ENCODE peak calls at places on chromosomes 4 and X, in five cellular contexts. One of them, this sample, is unnamed.
A peak's percentile ranks its signal among the peaks of the same experiment; 100 is the strongest.

GRCh38 chrX:67780694-67781109 is 236.9 kb downstream of the AR start:
- DNase-seq in CD8-positive, alpha-beta T cell: no peak
- DNase-seq in heart right ventricle: peak; percentile 58
- DNase-seq in foreskin fibroblast: peak; percentile 95
- DNase-seq in HFFc6: peak; percentile 97
- DNase-seq in this sample: peak; percentile 42

GRCh38 chr4:3009422-3009821 is 46.1 kb downstream of the GRK4 start:
- DNase-seq in CD8-positive, alpha-beta T cell: no peak
- DNase-seq in heart right ventricle: no peak
- DNase-seq in HFFc6: no peak
- DNase-seq in foreskin fibroblast: peak; percentile 70
- DNase-seq in this sample: no peak

GRCh38 chr4:1074077-1074476 is 39.3 kb downstream of the RNF212 start:
- DNase-seq in CD8-positive, alpha-beta T cell: no peak
- DNase-seq in HFFc6: no peak
- DNase-seq in foreskin fibroblast: no peak
- DNase-seq in heart right ventricle: no peak
- DNase-seq in this sample: no peak

GRCh38 chr4:99649208-99649607 is 8.4 kb downstream of the C4orf54 start:
- DNase-seq in HFFc6: no peak
- DNase-seq in heart right ventricle: no peak
- DNase-seq in foreskin fibroblast: no peak
- DNase-seq in CD8-positive, alpha-beta T cell: no peak
- DNase-seq in this sample: no peak

GRCh38 chr4:105859233-105859632 is 36.0 kb upstream of the NPNT start:
- DNase-seq in foreskin fibroblast: peak; percentile 68
- DNase-seq in heart right ventricle: no peak
- DNase-seq in HFFc6: peak; percentile 65
- DNase-seq in CD8-positive, alpha-beta T cell: no peak
- DNase-seq in this sample: peak; percentile 43

GRCh38 chr4:126364290-126364978 is 1049.7 kb downstream of the FAT4 start:
- DNase-seq in CD8-positive, alpha-beta T cell: no peak
- DNase-seq in heart right ventricle: no peak
- DNase-seq in HFFc6: no peak
- DNase-seq in foreskin fibroblast: peak; percentile 41
- DNase-seq in this sample: no peak

GRCh38 chrX:153200462-153200861 is 21.4 kb downstream of the MAGEA1 start:
- DNase-seq in HFFc6: no peak
- DNase-seq in CD8-positive, alpha-beta T cell: no peak
- DNase-seq in heart right ventricle: no peak
- DNase-seq in foreskin fibroblast: no peak
- DNase-seq in this sample: no peak

GRCh38 chr4:142801966-142802365 is 44.1 kb downstream of the INPP4B start:
- DNase-seq in heart right ventricle: no peak
- DNase-seq in foreskin fibroblast: no peak
- DNase-seq in CD8-positive, alpha-beta T cell: no peak
- DNase-seq in HFFc6: no peak
- DNase-seq in this sample: no peak

GRCh38 chr4:118842055-118842454 is 6.1 kb upstream of the SEC24D start:
- DNase-seq in heart right ventricle: no peak
- DNase-seq in foreskin fibroblast: peak; percentile 76
- DNase-seq in HFFc6: peak; percentile 31
- DNase-seq in CD8-positive, alpha-beta T cell: no peak
- DNase-seq in this sample: no peak

GRCh38 chrX:19774905-19775304 is 112.5 kb downstream of the SH3KBP1 start:
- DNase-seq in HFFc6: no peak
- DNase-seq in foreskin fibroblast: no peak
- DNase-seq in heart right ventricle: no peak
- DNase-seq in CD8-positive, alpha-beta T cell: no peak
- DNase-seq in this sample: no peak

GRCh38 chrX:43968347-43968746 is 4.8 kb downstream of the NDP start:
- DNase-seq in CD8-positive, alpha-beta T cell: no peak
- DNase-seq in heart right ventricle: no peak
- DNase-seq in HFFc6: no peak
- DNase-seq in foreskin fibroblast: no peak
- DNase-seq in this sample: no peak

GRCh38 chr4:3879681-3880594 is 113.8 kb downstream of the ADRA2C start:
- DNase-seq in heart right ventricle: no peak
- DNase-seq in foreskin fibroblast: no peak
- DNase-seq in HFFc6: no peak
- DNase-seq in CD8-positive, alpha-beta T cell: peak; percentile 27
- DNase-seq in this sample: no peak

GRCh38 chr4:127708985-127709384 is 21.2 kb upstream of the SLC25A31 start:
- DNase-seq in HFFc6: peak; percentile 84
- DNase-seq in foreskin fibroblast: peak; percentile 88
- DNase-seq in heart right ventricle: no peak
- DNase-seq in CD8-positive, alpha-beta T cell: no peak
- DNase-seq in this sample: no peak

GRCh38 chrX:50100188-50100587 is 100.6 kb downstream of the AKAP4 start:
- DNase-seq in CD8-positive, alpha-beta T cell: no peak
- DNase-seq in heart right ventricle: no peak
- DNase-seq in foreskin fibroblast: no peak
- DNase-seq in HFFc6: no peak
- DNase-seq in this sample: peak; percentile 8